ENCODE peak calls at places on chromosomes 11 and 22, in eight cellular contexts. J, G, W, F, R, L, H and K are unnamed samples.
A peak's percentile ranks its signal among the peaks of the same experiment; 100 is the strongest.

GRCh38 chr11:7115775-7116174 is 27.0 kb downstream of the RBMXL2 start:
- DNase-seq in J (no peak), G (no peak), W (no peak), F (no peak), R (no peak), L (no peak), H (no peak), K (no peak)

GRCh38 chr11:44658451-44658850 is 68.3 kb upstream of the TSPAN18 start:
- DNase-seq in J (peak; percentile 23), G (no peak), W (no peak), F (no peak), R (no peak), L (no peak), H (peak; percentile 25), K (peak; percentile 9)

GRCh38 chr11:898160-898517 is 12.5 kb downstream of the CHID1 start:
- DNase-seq in J (peak; percentile 57), G (no peak), W (no peak), F (peak; percentile 27), R (no peak), L (no peak), H (peak; percentile 22), K (no peak)

GRCh38 chr11:59822989-59823566 is 12.5 kb upstream of the MRPL16 start:
- DNase-seq in J (peak; percentile 68), G (peak; percentile 51), W (peak; percentile 53), F (peak; percentile 63), R (no peak), L (no peak), H (peak; percentile 88), K (peak; percentile 65)

GRCh38 chr11:68314886-68315580 is 2.6 kb downstream of the LRP5 start:
- DNase-seq in J (peak; percentile 60), G (peak; percentile 60), W (no peak), F (peak; percentile 96), R (no peak), L (no peak), H (peak; percentile 93), K (no peak)

GRCh38 chr11:19032990-19033389 is 27.5 kb downstream of the MRGPRX2 start:
- DNase-seq in J (no peak), G (no peak), W (no peak), F (no peak), R (no peak), L (no peak), H (no peak), K (no peak)

GRCh38 chr11:79439893-79440450 is 858 bp downstream of the TENM4 start:
- DNase-seq in J (no peak), G (peak; percentile 15), W (no peak), F (no peak), R (no peak), L (no peak), H (no peak), K (peak; percentile 63)

GRCh38 chr11:74006743-74007304 is 2.1 kb downstream of the UCP3 start:
- DNase-seq in J (no peak), G (no peak), W (no peak), F (no peak), R (no peak), L (no peak), H (no peak), K (no peak)

DNA sequence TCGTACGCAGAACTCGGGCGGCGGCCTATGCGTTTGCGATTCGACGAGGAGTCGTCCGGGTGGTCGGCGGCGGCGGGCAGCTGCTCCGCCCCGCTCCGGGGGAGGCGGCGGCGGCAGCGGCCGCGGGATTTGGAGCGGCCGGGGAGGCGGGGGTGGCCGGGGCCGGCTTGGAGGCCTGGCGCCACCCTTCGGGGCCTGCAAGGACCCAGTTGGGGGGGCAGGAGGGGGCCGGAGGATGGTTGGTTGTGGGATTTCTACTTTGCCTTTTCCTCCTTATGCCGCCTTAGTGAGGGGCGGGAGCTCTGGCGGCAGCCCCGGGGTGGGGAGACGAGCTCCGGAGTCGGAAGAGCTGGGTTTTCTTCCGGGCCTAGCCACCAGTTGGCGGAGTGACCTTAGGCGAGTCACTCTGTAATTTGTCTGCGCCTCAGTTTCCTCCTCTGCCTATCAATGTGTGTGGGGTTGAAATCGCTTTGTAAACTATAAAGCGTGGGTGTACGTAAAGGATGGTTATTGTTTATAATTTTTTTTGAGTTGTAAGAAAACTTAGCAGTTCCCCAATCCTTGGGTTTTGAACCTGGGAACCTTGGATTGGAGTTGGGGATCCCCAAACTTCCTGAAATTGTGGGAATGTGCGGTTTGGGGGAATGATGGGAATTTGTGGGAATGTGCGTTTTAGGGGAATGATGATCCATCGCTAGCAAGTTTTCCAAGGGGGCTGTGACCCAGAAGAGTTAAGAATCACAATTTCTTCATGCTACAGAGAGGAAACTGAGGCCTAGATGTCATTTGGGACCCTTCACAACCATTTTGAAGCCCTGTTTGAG is 679 bp downstream of the TUG1 start:
- DNase-seq in J (peak; percentile 44), G (peak; percentile 22), W (peak; percentile 31), F (peak; percentile 12), R (no peak), L (no peak), H (peak; percentile 15), K (peak; percentile 33)
- H3K9me3 ChIP-seq in J (peaks cover 54% of the 10 kb centered on the region), G (no peaks in the 10 kb centered on the region), W (peaks cover 11% of the 10 kb centered on the region), F (no peaks in the 10 kb centered on the region), R (peaks cover 31% of the 10 kb centered on the region), L (peaks cover 54% of the 10 kb centered on the region), H (no peaks in the 10 kb centered on the region), K (peaks cover 40% of the 10 kb centered on the region)

DNA sequence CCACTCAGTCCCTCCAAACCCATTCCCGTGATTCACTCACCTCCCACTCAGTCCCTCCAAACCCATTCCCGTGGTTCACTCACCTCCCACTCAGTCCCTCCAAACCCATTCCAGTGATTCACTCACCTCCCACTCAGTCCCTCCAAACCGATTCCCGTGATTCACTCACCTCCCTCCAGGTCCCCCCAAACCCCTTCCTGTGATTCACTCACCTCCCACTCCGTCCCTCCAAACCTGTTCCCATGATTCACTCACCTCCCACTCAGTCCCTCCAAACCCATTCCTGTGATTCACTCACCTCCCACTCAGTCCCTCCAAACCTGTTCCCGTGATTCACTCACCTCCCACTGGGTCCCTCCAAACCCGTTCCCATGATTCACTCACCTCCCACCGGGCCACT is 639.6 kb downstream of the BRD1 start:
- DNase-seq in J (no peak), G (no peak), W (no peak), F (no peak), R (no peak), L (no peak), H (no peak), K (no peak)
- H3K9me3 ChIP-seq in J (peaks cover 3% of the 10 kb centered on the region), G (no peaks in the 10 kb centered on the region), W (no peaks in the 10 kb centered on the region), F (peaks cover 7% of the 10 kb centered on the region), R (no peaks in the 10 kb centered on the region), L (no peaks in the 10 kb centered on the region), H (no peaks in the 10 kb centered on the region), K (no peaks in the 10 kb centered on the region)

GRCh38 chr22:44698531-44699421 is 3.2 kb upstream of the PRR5 start:
- DNase-seq in J (no peak), G (no peak), W (no peak), F (no peak), R (no peak), L (no peak), H (no peak), K (no peak)
- H3K9me3 ChIP-seq in J (no peaks in the 10 kb centered on the region), G (no peaks in the 10 kb centered on the region), W (no peaks in the 10 kb centered on the region), F (no peaks in the 10 kb centered on the region), R (no peaks in the 10 kb centered on the region), L (no peaks in the 10 kb centered on the region), H (no peaks in the 10 kb centered on the region), K (no peaks in the 10 kb centered on the region)

DNA sequence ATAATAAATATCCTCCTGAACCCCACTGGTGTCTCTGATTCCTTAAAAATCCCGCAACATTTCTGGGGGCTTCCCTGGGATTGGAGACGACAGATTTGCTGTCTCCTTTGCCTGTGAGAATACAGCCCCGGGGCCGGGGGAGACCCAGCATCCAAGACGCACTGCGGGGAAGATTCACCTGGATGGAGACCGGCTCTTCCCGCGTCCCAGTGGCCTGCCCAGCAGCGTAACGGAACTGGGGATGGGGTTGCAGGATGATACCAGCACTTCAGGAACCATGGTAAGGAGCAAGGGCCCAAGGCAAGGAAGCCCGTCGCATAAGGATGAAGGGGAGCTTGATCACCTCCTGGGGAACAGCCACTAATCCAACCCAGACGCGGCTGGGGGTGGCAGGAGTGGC is 53.3 kb upstream of the OR4C15 start:
- DNase-seq in J (no peak), G (no peak), W (no peak), F (no peak), R (no peak), L (no peak), H (no peak), K (no peak)
- H3K9me3 ChIP-seq in J (peaks cover 5% of the 10 kb centered on the region), G (no peaks in the 10 kb centered on the region), W (no peaks in the 10 kb centered on the region), F (peaks cover 83% of the 10 kb centered on the region), R (no peaks in the 10 kb centered on the region), L (peaks cover 3% of the 10 kb centered on the region), H (peaks cover 8% of the 10 kb centered on the region), K (no peaks in the 10 kb centered on the region)

GRCh38 chr11:3115321-3115720 is 49.8 kb downstream of the OSBPL5 start:
- DNase-seq in J (no peak), G (no peak), W (no peak), F (no peak), R (no peak), L (no peak), H (no peak), K (no peak)
- H3K9me3 ChIP-seq in J (peaks cover 19% of the 10 kb centered on the region), G (no peaks in the 10 kb centered on the region), W (no peaks in the 10 kb centered on the region), F (peaks cover 17% of the 10 kb centered on the region), R (no peaks in the 10 kb centered on the region), L (no peaks in the 10 kb centered on the region), H (peaks cover 7% of the 10 kb centered on the region), K (peaks cover 14% of the 10 kb centered on the region)